ENCODE peak calls at places on chromosomes 5 and 9, in nine cellular contexts. One of them, this sample, is unnamed.

GRCh38 chr9:83473488-83473971 is 64.7 kb downstream of the FRMD3 start:
- DNase-seq in H4: peak
- DNase-seq in cardiac fibroblast: peak
- DNase-seq in effector CD4-positive, alpha-beta T cell: no peak
- DNase-seq in KG1: no peak
- DNase-seq in hippocampal formation: no peak
- DNase-seq in anterior cingulate cortex: no peak
- DNase-seq in SW 1271: no peak
- DNase-seq in stimulated activated CD8-positive, alpha-beta memory T cell treated with anti-CD3 and anti-CD28 coated beads, Interleukin-4, amount 100 ng/mL, for 4 hours: no peak
- DNase-seq in this sample: peak

GRCh38 chr9:1599961-1600360 is 415.2 kb upstream of the SMARCA2 start:
- DNase-seq in anterior cingulate cortex: no peak
- DNase-seq in SW 1271: no peak
- DNase-seq in effector CD4-positive, alpha-beta T cell: no peak
- DNase-seq in hippocampal formation: no peak
- DNase-seq in stimulated activated CD8-positive, alpha-beta memory T cell treated with anti-CD3 and anti-CD28 coated beads, Interleukin-4, amount 100 ng/mL, for 4 hours: no peak
- DNase-seq in KG1: no peak
- DNase-seq in H4: no peak
- DNase-seq in cardiac fibroblast: no peak
- DNase-seq in this sample: no peak

GRCh38 chr9:37037137-37037743 is 3.2 kb upstream of the PAX5 start:
- DNase-seq in stimulated activated CD8-positive, alpha-beta memory T cell treated with anti-CD3 and anti-CD28 coated beads, Interleukin-4, amount 100 ng/mL, for 4 hours: no peak
- DNase-seq in cardiac fibroblast: no peak
- DNase-seq in KG1: no peak
- DNase-seq in hippocampal formation: no peak
- DNase-seq in SW 1271: no peak
- DNase-seq in H4: no peak
- DNase-seq in effector CD4-positive, alpha-beta T cell: no peak
- DNase-seq in anterior cingulate cortex: no peak
- DNase-seq in this sample: no peak

GRCh38 chr5:40570408-40571129 is 109.1 kb upstream of the PTGER4 start:
- DNase-seq in stimulated activated CD8-positive, alpha-beta memory T cell treated with anti-CD3 and anti-CD28 coated beads, Interleukin-4, amount 100 ng/mL, for 4 hours: no peak
- DNase-seq in effector CD4-positive, alpha-beta T cell: no peak
- DNase-seq in KG1: no peak
- DNase-seq in anterior cingulate cortex: no peak
- DNase-seq in SW 1271: no peak
- DNase-seq in hippocampal formation: no peak
- DNase-seq in cardiac fibroblast: peak
- DNase-seq in H4: peak
- DNase-seq in this sample: no peak

GRCh38 chr9:136697821-136698526 is 10.7 kb upstream of the AGPAT2 start:
- DNase-seq in effector CD4-positive, alpha-beta T cell: no peak
- DNase-seq in H4: no peak
- DNase-seq in anterior cingulate cortex: no peak
- DNase-seq in cardiac fibroblast: no peak
- DNase-seq in SW 1271: no peak
- DNase-seq in stimulated activated CD8-positive, alpha-beta memory T cell treated with anti-CD3 and anti-CD28 coated beads, Interleukin-4, amount 100 ng/mL, for 4 hours: no peak
- DNase-seq in KG1: no peak
- DNase-seq in hippocampal formation: no peak
- DNase-seq in this sample: no peak

GRCh38 chr5:1336106-1336561 is 8.8 kb downstream of the CLPTM1L start:
- DNase-seq in cardiac fibroblast: no peak
- DNase-seq in KG1: no peak
- DNase-seq in stimulated activated CD8-positive, alpha-beta memory T cell treated with anti-CD3 and anti-CD28 coated beads, Interleukin-4, amount 100 ng/mL, for 4 hours: no peak
- DNase-seq in SW 1271: no peak
- DNase-seq in effector CD4-positive, alpha-beta T cell: no peak
- DNase-seq in H4: no peak
- DNase-seq in anterior cingulate cortex: no peak
- DNase-seq in hippocampal formation: no peak
- DNase-seq in this sample: no peak

GRCh38 chr5:174625591-174626365 is 98.6 kb upstream of the MSX2 start:
- DNase-seq in anterior cingulate cortex: peak
- DNase-seq in KG1: no peak
- DNase-seq in stimulated activated CD8-positive, alpha-beta memory T cell treated with anti-CD3 and anti-CD28 coated beads, Interleukin-4, amount 100 ng/mL, for 4 hours: no peak
- DNase-seq in cardiac fibroblast: peak
- DNase-seq in H4: no peak
- DNase-seq in hippocampal formation: no peak
- DNase-seq in effector CD4-positive, alpha-beta T cell: no peak
- DNase-seq in SW 1271: no peak
- DNase-seq in this sample: no peak

GRCh38 chr9:105620996-105621395 is 41.3 kb upstream of the TAL2 start:
- DNase-seq in SW 1271: no peak
- DNase-seq in KG1: no peak
- DNase-seq in effector CD4-positive, alpha-beta T cell: no peak
- DNase-seq in anterior cingulate cortex: no peak
- DNase-seq in hippocampal formation: peak
- DNase-seq in cardiac fibroblast: no peak
- DNase-seq in H4: no peak
- DNase-seq in stimulated activated CD8-positive, alpha-beta memory T cell treated with anti-CD3 and anti-CD28 coated beads, Interleukin-4, amount 100 ng/mL, for 4 hours: no peak
- DNase-seq in this sample: no peak

GRCh38 chr9:93636172-93636661 is 59.8 kb downstream of the PHF2 start:
- DNase-seq in KG1: no peak
- DNase-seq in H4: no peak
- DNase-seq in cardiac fibroblast: no peak
- DNase-seq in SW 1271: no peak
- DNase-seq in anterior cingulate cortex: no peak
- DNase-seq in hippocampal formation: no peak
- DNase-seq in stimulated activated CD8-positive, alpha-beta memory T cell treated with anti-CD3 and anti-CD28 coated beads, Interleukin-4, amount 100 ng/mL, for 4 hours: no peak
- DNase-seq in effector CD4-positive, alpha-beta T cell: no peak
- DNase-seq in this sample: no peak

GRCh38 chr5:78930742-78931141 is 54.4 kb downstream of the ARSB start:
- DNase-seq in effector CD4-positive, alpha-beta T cell: no peak
- DNase-seq in SW 1271: no peak
- DNase-seq in hippocampal formation: no peak
- DNase-seq in H4: no peak
- DNase-seq in cardiac fibroblast: peak
- DNase-seq in anterior cingulate cortex: no peak
- DNase-seq in KG1: no peak
- DNase-seq in stimulated activated CD8-positive, alpha-beta memory T cell treated with anti-CD3 and anti-CD28 coated beads, Interleukin-4, amount 100 ng/mL, for 4 hours: no peak
- DNase-seq in this sample: peak

GRCh38 chr9:93898026-93898425 is 57.1 kb downstream of the BARX1 start:
- DNase-seq in anterior cingulate cortex: no peak
- DNase-seq in KG1: no peak
- DNase-seq in stimulated activated CD8-positive, alpha-beta memory T cell treated with anti-CD3 and anti-CD28 coated beads, Interleukin-4, amount 100 ng/mL, for 4 hours: no peak
- DNase-seq in cardiac fibroblast: no peak
- DNase-seq in SW 1271: no peak
- DNase-seq in hippocampal formation: no peak
- DNase-seq in effector CD4-positive, alpha-beta T cell: no peak
- DNase-seq in H4: no peak
- DNase-seq in this sample: no peak

GRCh38 chr9:36798350-36799065 is 225.8 kb downstream of the MELK start:
- DNase-seq in H4: peak
- DNase-seq in anterior cingulate cortex: peak
- DNase-seq in hippocampal formation: peak
- DNase-seq in KG1: no peak
- DNase-seq in effector CD4-positive, alpha-beta T cell: no peak
- DNase-seq in cardiac fibroblast: no peak
- DNase-seq in SW 1271: no peak
- DNase-seq in stimulated activated CD8-positive, alpha-beta memory T cell treated with anti-CD3 and anti-CD28 coated beads, Interleukin-4, amount 100 ng/mL, for 4 hours: no peak
- DNase-seq in this sample: no peak

GRCh38 chr5:176610430-176610763 is 441 bp upstream of the GPRIN1 start:
- DNase-seq in effector CD4-positive, alpha-beta T cell: no peak
- DNase-seq in hippocampal formation: no peak
- DNase-seq in anterior cingulate cortex: no peak
- DNase-seq in H4: no peak
- DNase-seq in stimulated activated CD8-positive, alpha-beta memory T cell treated with anti-CD3 and anti-CD28 coated beads, Interleukin-4, amount 100 ng/mL, for 4 hours: no peak
- DNase-seq in SW 1271: no peak
- DNase-seq in KG1: no peak
- DNase-seq in cardiac fibroblast: no peak
- DNase-seq in this sample: no peak

GRCh38 chr5:17203329-17204132 is 13.9 kb upstream of the BASP1 start:
- DNase-seq in KG1: peak
- DNase-seq in SW 1271: peak
- DNase-seq in cardiac fibroblast: peak
- DNase-seq in H4: peak
- DNase-seq in anterior cingulate cortex: peak
- DNase-seq in stimulated activated CD8-positive, alpha-beta memory T cell treated with anti-CD3 and anti-CD28 coated beads, Interleukin-4, amount 100 ng/mL, for 4 hours: no peak
- DNase-seq in hippocampal formation: peak
- DNase-seq in effector CD4-positive, alpha-beta T cell: no peak
- DNase-seq in this sample: peak

GRCh38 chr5:134647750-134648424 is 698 bp upstream of the SEC24A start:
- DNase-seq in SW 1271: no peak
- DNase-seq in KG1: no peak
- DNase-seq in cardiac fibroblast: peak
- DNase-seq in anterior cingulate cortex: no peak
- DNase-seq in hippocampal formation: peak
- DNase-seq in effector CD4-positive, alpha-beta T cell: peak
- DNase-seq in stimulated activated CD8-positive, alpha-beta memory T cell treated with anti-CD3 and anti-CD28 coated beads, Interleukin-4, amount 100 ng/mL, for 4 hours: no peak
- DNase-seq in H4: peak
- DNase-seq in this sample: no peak

GRCh38 chr9:26723486-26723885 is 169.1 kb downstream of the CAAP1 start:
- DNase-seq in stimulated activated CD8-positive, alpha-beta memory T cell treated with anti-CD3 and anti-CD28 coated beads, Interleukin-4, amount 100 ng/mL, for 4 hours: no peak
- DNase-seq in SW 1271: no peak
- DNase-seq in cardiac fibroblast: peak
- DNase-seq in hippocampal formation: no peak
- DNase-seq in KG1: no peak
- DNase-seq in effector CD4-positive, alpha-beta T cell: no peak
- DNase-seq in H4: peak
- DNase-seq in anterior cingulate cortex: peak
- DNase-seq in this sample: peak

GRCh38 chr5:143316844-143317631 is 86.4 kb downstream of the NR3C1 start:
- DNase-seq in effector CD4-positive, alpha-beta T cell: no peak
- DNase-seq in cardiac fibroblast: peak
- DNase-seq in anterior cingulate cortex: no peak
- DNase-seq in stimulated activated CD8-positive, alpha-beta memory T cell treated with anti-CD3 and anti-CD28 coated beads, Interleukin-4, amount 100 ng/mL, for 4 hours: no peak
- DNase-seq in hippocampal formation: no peak
- DNase-seq in KG1: no peak
- DNase-seq in SW 1271: no peak
- DNase-seq in H4: no peak
- DNase-seq in this sample: no peak

GRCh38 chr9:37408933-37409710 is 13.4 kb upstream of the GRHPR start:
- DNase-seq in stimulated activated CD8-positive, alpha-beta memory T cell treated with anti-CD3 and anti-CD28 coated beads, Interleukin-4, amount 100 ng/mL, for 4 hours: peak
- DNase-seq in hippocampal formation: no peak
- DNase-seq in SW 1271: no peak
- DNase-seq in anterior cingulate cortex: no peak
- DNase-seq in H4: no peak
- DNase-seq in cardiac fibroblast: no peak
- DNase-seq in effector CD4-positive, alpha-beta T cell: peak
- DNase-seq in KG1: no peak
- DNase-seq in this sample: no peak

GRCh38 chr9:125589287-125589686 is 117.7 kb downstream of the MAPKAP1 start:
- DNase-seq in SW 1271: no peak
- DNase-seq in effector CD4-positive, alpha-beta T cell: no peak
- DNase-seq in anterior cingulate cortex: no peak
- DNase-seq in H4: no peak
- DNase-seq in cardiac fibroblast: no peak
- DNase-seq in KG1: no peak
- DNase-seq in stimulated activated CD8-positive, alpha-beta memory T cell treated with anti-CD3 and anti-CD28 coated beads, Interleukin-4, amount 100 ng/mL, for 4 hours: no peak
- DNase-seq in hippocampal formation: no peak
- DNase-seq in this sample: no peak

GRCh38 chr5:10491673-10492026 is 50.0 kb downstream of the ROPN1L start:
- DNase-seq in anterior cingulate cortex: no peak
- DNase-seq in H4: no peak
- DNase-seq in cardiac fibroblast: no peak
- DNase-seq in hippocampal formation: no peak
- DNase-seq in stimulated activated CD8-positive, alpha-beta memory T cell treated with anti-CD3 and anti-CD28 coated beads, Interleukin-4, amount 100 ng/mL, for 4 hours: no peak
- DNase-seq in effector CD4-positive, alpha-beta T cell: no peak
- DNase-seq in SW 1271: no peak
- DNase-seq in KG1: no peak
- DNase-seq in this sample: no peak

GRCh38 chr5:56175465-56175864 is 57.7 kb downstream of the ANKRD55 start:
- DNase-seq in effector CD4-positive, alpha-beta T cell: no peak
- DNase-seq in cardiac fibroblast: peak
- DNase-seq in KG1: no peak
- DNase-seq in anterior cingulate cortex: no peak
- DNase-seq in H4: peak
- DNase-seq in SW 1271: no peak
- DNase-seq in stimulated activated CD8-positive, alpha-beta memory T cell treated with anti-CD3 and anti-CD28 coated beads, Interleukin-4, amount 100 ng/mL, for 4 hours: no peak
- DNase-seq in hippocampal formation: no peak
- DNase-seq in this sample: peak

GRCh38 chr9:90019596-90019995 is 414.8 kb downstream of the GADD45G start:
- DNase-seq in H4: no peak
- DNase-seq in stimulated activated CD8-positive, alpha-beta memory T cell treated with anti-CD3 and anti-CD28 coated beads, Interleukin-4, amount 100 ng/mL, for 4 hours: no peak
- DNase-seq in effector CD4-positive, alpha-beta T cell: no peak
- DNase-seq in KG1: no peak
- DNase-seq in anterior cingulate cortex: no peak
- DNase-seq in SW 1271: no peak
- DNase-seq in hippocampal formation: no peak
- DNase-seq in cardiac fibroblast: no peak
- DNase-seq in this sample: no peak

GRCh38 chr5:20972419-20972925 is 984.5 kb upstream of the CDH18 start:
- DNase-seq in effector CD4-positive, alpha-beta T cell: no peak
- DNase-seq in cardiac fibroblast: peak
- DNase-seq in KG1: no peak
- DNase-seq in H4: peak
- DNase-seq in stimulated activated CD8-positive, alpha-beta memory T cell treated with anti-CD3 and anti-CD28 coated beads, Interleukin-4, amount 100 ng/mL, for 4 hours: no peak
- DNase-seq in anterior cingulate cortex: peak
- DNase-seq in SW 1271: peak
- DNase-seq in hippocampal formation: peak
- DNase-seq in this sample: no peak

GRCh38 chr9:34552606-34552981 is 29.8 kb upstream of the ENHO start:
- DNase-seq in anterior cingulate cortex: no peak
- DNase-seq in KG1: no peak
- DNase-seq in cardiac fibroblast: no peak
- DNase-seq in H4: no peak
- DNase-seq in SW 1271: no peak
- DNase-seq in hippocampal formation: no peak
- DNase-seq in stimulated activated CD8-positive, alpha-beta memory T cell treated with anti-CD3 and anti-CD28 coated beads, Interleukin-4, amount 100 ng/mL, for 4 hours: no peak
- DNase-seq in effector CD4-positive, alpha-beta T cell: no peak
- DNase-seq in this sample: no peak